ENCODE peak calls at places on chromosome 13, in eight cellular contexts. C is stimulated activated CD8-positive, alpha-beta memory T cell treated with anti-CD3 and anti-CD28 coated beads, Interleukin-15, amount 100 ng/mL, for 24 hours; H is T-helper 9 cell; T is NCI-H2171; V is effector memory CD8-positive, alpha-beta T cell; J is kidney tubule cell; U is NCI-H526 treated with DMSO at 0.1 percent for 48 hours; R is nucleus accumbens. Y is an unnamed sample.

GRCh38 chr13:95115525-95115924 is 185.7 kb downstream of the ABCC4 start:
- DNase-seq in H (no peak), J (no peak), C (no peak), R (no peak), T (no peak), U (no peak), V (no peak), Y (no peak)

GRCh38 chr13:40895207-40895606 is 105.8 kb downstream of the SLC25A15 start:
- DNase-seq in C (no peak), J (no peak), V (no peak), T (no peak), H (no peak), U (no peak), R (no peak), Y (no peak)

GRCh38 chr13:98033277-98034247 is 80.1 kb downstream of the IPO5 start:
- DNase-seq in T (no peak), J (peak; percentile 87), H (no peak), R (no peak), U (peak; percentile 82), V (no peak), C (no peak), Y (no peak)

GRCh38 chr13:22454586-22454985 is 726.2 kb upstream of the SGCG start:
- DNase-seq in V (no peak), U (no peak), C (no peak), T (no peak), R (no peak), H (no peak), J (peak; percentile 30), Y (no peak)

GRCh38 chr13:99971576-99972189 is at the start of gene ZIC5:
- DNase-seq in H (no peak), C (no peak), T (no peak), J (no peak), U (no peak), V (no peak), R (no peak), Y (no peak)

GRCh38 chr13:112562786-112563383 is 25.1 kb downstream of the TUBGCP3 start:
- DNase-seq in H (no peak), J (no peak), C (no peak), U (no peak), T (no peak), R (no peak), V (no peak), Y (no peak)

GRCh38 chr13:29920018-29920643 is 69.7 kb upstream of the UBL3 start:
- DNase-seq in T (no peak), C (no peak), R (no peak), J (no peak), U (no peak), V (no peak), H (no peak), Y (no peak)

GRCh38 chr13:75101997-75102720 is 379.8 kb downstream of the TBC1D4 start:
- DNase-seq in U (no peak), C (no peak), H (no peak), R (no peak), J (peak; percentile 33), T (no peak), V (no peak), Y (no peak)

GRCh38 chr13:33775339-33776108 is 42.4 kb upstream of the RFC3 start:
- DNase-seq in V (no peak), C (no peak), U (no peak), H (no peak), R (no peak), J (no peak), T (no peak), Y (peak; percentile 44)

GRCh38 chr13:113547248-113547971 is 37.1 kb upstream of the TFDP1 start:
- DNase-seq in H (no peak), T (no peak), C (no peak), J (no peak), U (no peak), R (no peak), V (no peak), Y (no peak)

GRCh38 chr13:77384999-77385398 is 58.1 kb upstream of the MYCBP2 start:
- DNase-seq in U (no peak), T (no peak), H (no peak), J (no peak), V (no peak), R (no peak), C (no peak), Y (no peak)

GRCh38 chr13:79533781-79534400 is 52.9 kb downstream of the NDFIP2 start:
- DNase-seq in R (no peak), T (no peak), C (no peak), H (no peak), J (no peak), V (no peak), U (no peak), Y (no peak)

Y was measured in posterior cingulate gyrus.